ENCODE peak calls at places on chromosomes 7 and 10, in nine cellular contexts. M is GM23338; P is CD8-positive, alpha-beta T cell; C is fibroblast of mammary gland; K is NCI-H1105 treated with DMSO at 0.1 percent for 48 hours; Z is CD8-positive, alpha-beta memory T cell; L is T-helper 9 cell; I is testis; E is colonic mucosa. A is an unnamed sample.

GRCh38 chr7:50369408-50370026 is 65.0 kb downstream of the IKZF1 start:
- DNase-seq in E (no peak), P (no peak), K (peak; percentile 45), M (peak; percentile 85), Z (peak; percentile 69), C (peak; percentile 32), L (no peak), I (peak; percentile 28), A (peak; percentile 5)

GRCh38 chr10:114323023-114323422 is 81.3 kb downstream of the AFAP1L2 start:
- DNase-seq in Z (no peak), E (no peak), K (no peak), C (no peak), I (no peak), M (no peak), P (no peak), L (no peak), A (peak; percentile 28)

GRCh38 chr10:126272526-126272925 is 115.8 kb downstream of the ADAM12 start:
- DNase-seq in Z (no peak), C (peak; percentile 51), K (no peak), P (no peak), I (no peak), M (no peak), E (no peak), L (no peak), A (no peak)

GRCh38 chr7:101917566-101917965 is 100.1 kb downstream of the CUX1 start:
- DNase-seq in C (no peak), M (no peak), P (no peak), E (no peak), L (no peak), Z (no peak), I (no peak), K (no peak), A (no peak)

GRCh38 chr10:88154596-88155250 is 291.3 kb downstream of the PTEN start:
- DNase-seq in M (no peak), K (no peak), E (no peak), I (no peak), Z (no peak), P (no peak), C (peak; percentile 95), L (no peak), A (peak; percentile 40)

GRCh38 chr7:158695726-158696452 is 8.7 kb downstream of the NCAPG2 start:
- DNase-seq in E (peak; percentile 75), K (peak; percentile 21), Z (peak; percentile 61), I (peak; percentile 79), C (peak; percentile 78), M (peak; percentile 64), P (peak; percentile 46), L (no peak), A (peak; percentile 87)

GRCh38 chr10:84179059-84179710 is 5.6 kb downstream of the GPR15LG start:
- DNase-seq in C (peak; percentile 85), E (no peak), L (no peak), Z (peak; percentile 72), M (no peak), K (peak; percentile 69), I (no peak), P (peak; percentile 18), A (peak; percentile 21)

GRCh38 chr7:31764457-31764856 is 77.4 kb downstream of the PPP1R17 start:
- DNase-seq in C (peak; percentile 12), P (no peak), I (no peak), E (no peak), K (no peak), L (no peak), M (no peak), Z (no peak), A (no peak)

GRCh38 chr10:114714281-114714741 is 56.2 kb upstream of the ABLIM1 start:
- DNase-seq in P (no peak), K (peak; percentile 61), Z (no peak), C (peak; percentile 89), E (peak; percentile 71), I (no peak), L (no peak), M (no peak), A (peak; percentile 78)

GRCh38 chr10:122368502-122369254 is 5.8 kb upstream of the PLEKHA1 start:
- DNase-seq in C (no peak), I (no peak), L (no peak), K (peak; percentile 36), E (peak; percentile 10), M (peak; percentile 25), P (no peak), Z (no peak), A (peak; percentile 13)

A was measured in cardiac fibroblast.